ENCODE peak calls at places on chromosome 22, in five cellular contexts. One of them, this sample, is unnamed.

GRCh38 chr22:49587987-49588386 is 239.7 kb downstream of the BRD1 start:
- DNase-seq in mesendoderm: no peak
- DNase-seq in substantia nigra: no peak
- DNase-seq in thyroid gland: no peak
- DNase-seq in tibial artery: no peak
- DNase-seq in this sample: no peak

GRCh38 chr22:38735126-38735464 is 20.7 kb downstream of the SUN2 start:
- DNase-seq in mesendoderm: no peak
- DNase-seq in substantia nigra: no peak
- DNase-seq in thyroid gland: no peak
- DNase-seq in tibial artery: no peak
- DNase-seq in this sample: no peak

GRCh38 chr22:49574861-49575702 is 252.6 kb downstream of the BRD1 start:
- DNase-seq in mesendoderm: no peak
- DNase-seq in substantia nigra: no peak
- DNase-seq in thyroid gland: no peak
- DNase-seq in tibial artery: peak
- DNase-seq in this sample: no peak

GRCh38 chr22:36405671-36406070 is 17.9 kb upstream of the MYH9 start:
- DNase-seq in mesendoderm: no peak
- DNase-seq in substantia nigra: no peak
- DNase-seq in thyroid gland: peak
- DNase-seq in tibial artery: peak
- DNase-seq in this sample: no peak

GRCh38 chr22:17842386-17842785 is 68.1 kb upstream of the BID start:
- DNase-seq in mesendoderm: no peak
- DNase-seq in substantia nigra: no peak
- DNase-seq in thyroid gland: no peak
- DNase-seq in tibial artery: no peak
- DNase-seq in this sample: no peak

GRCh38 chr22:49261616-49262015 is 566.1 kb downstream of the BRD1 start:
- DNase-seq in mesendoderm: no peak
- DNase-seq in substantia nigra: no peak
- DNase-seq in thyroid gland: no peak
- DNase-seq in tibial artery: peak
- DNase-seq in this sample: no peak

GRCh38 chr22:32661296-32661695 is 140.2 kb upstream of the TIMP3 start:
- DNase-seq in mesendoderm: no peak
- DNase-seq in substantia nigra: peak
- DNase-seq in thyroid gland: peak
- DNase-seq in tibial artery: peak
- DNase-seq in this sample: no peak

GRCh38 chr22:17121235-17122195 is at the start of gene TMEM121B:
- DNase-seq in mesendoderm: peak
- DNase-seq in substantia nigra: peak
- DNase-seq in thyroid gland: peak
- DNase-seq in tibial artery: no peak
- DNase-seq in this sample: peak

GRCh38 chr22:19554834-19555404 is 30.7 kb upstream of the CLDN5 start:
- DNase-seq in mesendoderm: peak
- DNase-seq in substantia nigra: no peak
- DNase-seq in thyroid gland: no peak
- DNase-seq in tibial artery: no peak
- DNase-seq in this sample: no peak

GRCh38 chr22:23574877-23575276 is 5.2 kb downstream of the IGLL1 start:
- DNase-seq in mesendoderm: no peak
- DNase-seq in substantia nigra: no peak
- DNase-seq in thyroid gland: no peak
- DNase-seq in tibial artery: peak
- DNase-seq in this sample: no peak

GRCh38 chr22:39999144-39999757 is 4.5 kb downstream of the FAM83F start:
- DNase-seq in mesendoderm: peak
- DNase-seq in substantia nigra: no peak
- DNase-seq in thyroid gland: no peak
- DNase-seq in tibial artery: no peak
- DNase-seq in this sample: no peak

GRCh38 chr22:31933816-31934482 is 10.4 kb upstream of the YWHAH start:
- DNase-seq in mesendoderm: no peak
- DNase-seq in substantia nigra: no peak
- DNase-seq in thyroid gland: no peak
- DNase-seq in tibial artery: no peak
- DNase-seq in this sample: no peak

GRCh38 chr22:23376256-23376655 is 195.9 kb downstream of the BCR start:
- DNase-seq in mesendoderm: peak
- DNase-seq in substantia nigra: no peak
- DNase-seq in thyroid gland: no peak
- DNase-seq in tibial artery: no peak
- DNase-seq in this sample: no peak

GRCh38 chr22:49724893-49725489 is 102.7 kb downstream of the BRD1 start:
- DNase-seq in mesendoderm: peak
- DNase-seq in substantia nigra: peak
- DNase-seq in thyroid gland: peak
- DNase-seq in tibial artery: no peak
- DNase-seq in this sample: peak

GRCh38 chr22:35783943-35784614 is 66.4 kb downstream of the APOL5 start:
- DNase-seq in mesendoderm: peak
- DNase-seq in substantia nigra: no peak
- DNase-seq in thyroid gland: peak
- DNase-seq in tibial artery: no peak
- DNase-seq in this sample: no peak

GRCh38 chr22:39839917-39840510 is 53.5 kb downstream of the ENTHD1 start:
- DNase-seq in mesendoderm: no peak
- DNase-seq in substantia nigra: no peak
- DNase-seq in thyroid gland: no peak
- DNase-seq in tibial artery: no peak
- DNase-seq in this sample: no peak

GRCh38 chr22:48427731-48428211 is 1399.9 kb downstream of the BRD1 start:
- DNase-seq in mesendoderm: peak
- DNase-seq in substantia nigra: no peak
- DNase-seq in thyroid gland: no peak
- DNase-seq in tibial artery: peak
- DNase-seq in this sample: no peak

GRCh38 chr22:32720924-32721323 is 80.6 kb upstream of the TIMP3 start:
- DNase-seq in mesendoderm: peak
- DNase-seq in substantia nigra: no peak
- DNase-seq in thyroid gland: no peak
- DNase-seq in tibial artery: no peak
- DNase-seq in this sample: no peak

GRCh38 chr22:33832558-33833151 is 87.6 kb downstream of the LARGE1 start:
- DNase-seq in mesendoderm: no peak
- DNase-seq in substantia nigra: no peak
- DNase-seq in thyroid gland: no peak
- DNase-seq in tibial artery: no peak
- DNase-seq in this sample: no peak

GRCh38 chr22:23106906-23107367 is 34.9 kb downstream of the RSPH14 start:
- DNase-seq in mesendoderm: no peak
- DNase-seq in substantia nigra: no peak
- DNase-seq in thyroid gland: peak
- DNase-seq in tibial artery: no peak
- DNase-seq in this sample: no peak

GRCh38 chr22:48426466-48427380 is 1401.0 kb downstream of the BRD1 start:
- DNase-seq in mesendoderm: no peak
- DNase-seq in substantia nigra: no peak
- DNase-seq in thyroid gland: no peak
- DNase-seq in tibial artery: peak
- DNase-seq in this sample: no peak

GRCh38 chr22:33513388-33514336 is 406.6 kb downstream of the LARGE1 start:
- DNase-seq in mesendoderm: no peak
- DNase-seq in substantia nigra: no peak
- DNase-seq in thyroid gland: no peak
- DNase-seq in tibial artery: no peak
- DNase-seq in this sample: no peak

GRCh38 chr22:23574371-23574811 is 5.7 kb downstream of the IGLL1 start:
- DNase-seq in mesendoderm: no peak
- DNase-seq in substantia nigra: no peak
- DNase-seq in thyroid gland: no peak
- DNase-seq in tibial artery: peak
- DNase-seq in this sample: no peak

GRCh38 chr22:37273126-37273845 is 9.0 kb upstream of the CYTH4 start:
- DNase-seq in mesendoderm: no peak
- DNase-seq in substantia nigra: no peak
- DNase-seq in thyroid gland: no peak
- DNase-seq in tibial artery: no peak
- DNase-seq in this sample: no peak

GRCh38 chr22:25154686-25154999 is 45.0 kb upstream of the CRYBB3 start:
- DNase-seq in mesendoderm: no peak
- DNase-seq in substantia nigra: no peak
- DNase-seq in thyroid gland: no peak
- DNase-seq in tibial artery: no peak
- DNase-seq in this sample: no peak
- H3K27ac ChIP-seq in mesendoderm: no peak
- H3K27ac ChIP-seq in substantia nigra: no peak
- H3K27ac ChIP-seq in thyroid gland: peak
- H3K27ac ChIP-seq in tibial artery: peak
- H3K27ac ChIP-seq in this sample: no peak

DNA sequence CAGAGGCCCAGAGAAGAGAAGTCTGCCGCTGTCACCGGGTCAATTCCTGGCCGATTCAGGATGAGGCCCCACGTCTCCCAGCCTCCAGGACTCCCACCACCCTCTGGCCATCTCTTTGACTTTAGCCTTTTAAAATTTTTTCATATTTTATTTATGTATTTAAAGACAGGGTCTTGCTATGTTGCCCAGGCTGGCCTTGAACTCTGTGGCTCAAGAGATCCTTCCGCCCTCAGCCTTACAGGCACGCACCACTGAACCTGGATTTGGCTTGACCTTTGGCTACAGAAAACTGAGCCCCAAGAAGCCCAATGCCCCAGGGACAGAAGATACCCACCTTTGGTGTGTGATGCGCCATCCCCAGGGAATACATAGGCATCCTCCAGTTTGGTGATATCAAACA is 3.9 kb downstream of the POLR3H start:
- DNase-seq in mesendoderm: no peak
- DNase-seq in substantia nigra: no peak
- DNase-seq in thyroid gland: no peak
- DNase-seq in tibial artery: no peak
- DNase-seq in this sample: no peak
- H3K27ac ChIP-seq in mesendoderm: no peak
- H3K27ac ChIP-seq in substantia nigra: peak
- H3K27ac ChIP-seq in thyroid gland: no peak
- H3K27ac ChIP-seq in tibial artery: no peak
- H3K27ac ChIP-seq in this sample: peak

GRCh38 chr22:42841444-42841843 is 15.6 kb downstream of the ARFGAP3 start:
- DNase-seq in mesendoderm: no peak
- DNase-seq in substantia nigra: no peak
- DNase-seq in thyroid gland: no peak
- DNase-seq in tibial artery: no peak
- DNase-seq in this sample: no peak
- H3K27ac ChIP-seq in mesendoderm: no peak
- H3K27ac ChIP-seq in substantia nigra: no peak
- H3K27ac ChIP-seq in thyroid gland: no peak
- H3K27ac ChIP-seq in tibial artery: no peak
- H3K27ac ChIP-seq in this sample: no peak

GRCh38 chr22:45268167-45268957 is 16.4 kb upstream of the UPK3A start:
- DNase-seq in mesendoderm: peak
- DNase-seq in substantia nigra: no peak
- DNase-seq in thyroid gland: peak
- DNase-seq in tibial artery: no peak
- DNase-seq in this sample: peak
- H3K27ac ChIP-seq in mesendoderm: peak
- H3K27ac ChIP-seq in substantia nigra: peak
- H3K27ac ChIP-seq in thyroid gland: no peak
- H3K27ac ChIP-seq in tibial artery: peak
- H3K27ac ChIP-seq in this sample: peak

DNA sequence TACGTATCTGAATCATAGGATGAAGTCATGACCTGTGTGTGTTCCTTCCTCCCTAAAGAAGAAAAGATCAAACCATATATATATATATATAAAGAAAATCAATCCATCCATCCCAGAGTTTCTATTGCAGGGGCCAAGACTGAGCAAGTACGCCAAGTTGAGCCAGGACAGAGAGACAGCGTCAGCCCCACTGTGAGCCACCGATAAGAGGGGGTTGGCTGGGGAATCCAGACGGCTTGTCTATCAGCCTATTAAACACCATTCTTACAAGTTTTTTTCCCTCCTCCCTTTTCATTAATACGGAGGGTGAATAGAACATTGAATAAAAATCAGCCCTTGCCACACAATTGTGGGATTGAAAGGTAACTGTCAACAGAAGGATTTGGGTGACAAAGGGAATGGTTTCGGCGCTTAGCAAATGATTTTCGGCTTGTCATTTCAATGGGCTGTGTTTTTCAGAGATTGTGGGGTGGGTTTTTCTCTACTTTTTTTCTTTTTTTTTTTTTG is 243.9 kb downstream of the MN1 start:
- DNase-seq in mesendoderm: peak
- DNase-seq in substantia nigra: no peak
- DNase-seq in thyroid gland: no peak
- DNase-seq in tibial artery: no peak
- DNase-seq in this sample: no peak
- H3K27ac ChIP-seq in mesendoderm: no peak
- H3K27ac ChIP-seq in substantia nigra: no peak
- H3K27ac ChIP-seq in thyroid gland: no peak
- H3K27ac ChIP-seq in tibial artery: no peak
- H3K27ac ChIP-seq in this sample: no peak

GRCh38 chr22:30268331-30268730 is 1.7 kb upstream of the OSM start:
- DNase-seq in mesendoderm: no peak
- DNase-seq in substantia nigra: no peak
- DNase-seq in thyroid gland: no peak
- DNase-seq in tibial artery: no peak
- DNase-seq in this sample: no peak

GRCh38 chr22:30265851-30266444 is 703 bp downstream of the OSM start:
- DNase-seq in mesendoderm: no peak
- DNase-seq in substantia nigra: no peak
- DNase-seq in thyroid gland: no peak
- DNase-seq in tibial artery: peak
- DNase-seq in this sample: no peak

GRCh38 chr22:30265131-30265720 is 1.4 kb downstream of the OSM start:
- DNase-seq in mesendoderm: no peak
- DNase-seq in substantia nigra: no peak
- DNase-seq in thyroid gland: no peak
- DNase-seq in tibial artery: no peak
- DNase-seq in this sample: no peak

GRCh38 chr22:30266445-30267381 is at the start of gene OSM:
- DNase-seq in mesendoderm: no peak
- DNase-seq in substantia nigra: peak
- DNase-seq in thyroid gland: no peak
- DNase-seq in tibial artery: peak
- DNase-seq in this sample: no peak

GRCh38 chr22:30267382-30268302 is 991 bp upstream of the OSM start:
- DNase-seq in mesendoderm: no peak
- DNase-seq in substantia nigra: no peak
- DNase-seq in thyroid gland: no peak
- DNase-seq in tibial artery: no peak
- DNase-seq in this sample: no peak
- H3K27ac ChIP-seq in mesendoderm: no peak
- H3K27ac ChIP-seq in substantia nigra: peak
- H3K27ac ChIP-seq in thyroid gland: no peak
- H3K27ac ChIP-seq in tibial artery: no peak
- H3K27ac ChIP-seq in this sample: peak

This sample was measured in caudate nucleus.